ENCODE peak calls at places on chromosome 22, in six cellular contexts. E is brain microvascular endothelial cell, H is tibial nerve, R is upper lobe of right lung, G is uterus, Z is OCI-LY7. F is an unnamed sample.

GRCh38 chr22:48772286-48772907 is 1055.3 kb downstream of the BRD1 start:
- DNase-seq in E (no peak), H (no peak), R (no peak), G (no peak), Z (no peak), F (no peak)

GRCh38 chr22:29555065-29555644 is 1.6 kb upstream of the THOC5 start:
- DNase-seq in E (no peak), H (peak; percentile 50), R (no peak), G (no peak), Z (no peak), F (no peak)

GRCh38 chr22:26124991-26125725 is 44.1 kb upstream of the SEZ6L start:
- DNase-seq in E (no peak), H (no peak), R (no peak), G (no peak), Z (no peak), F (no peak)

GRCh38 chr22:48784701-48785503 is 1042.8 kb downstream of the BRD1 start:
- DNase-seq in E (no peak), H (no peak), R (no peak), G (no peak), Z (no peak), F (no peak)

GRCh38 chr22:19152942-19153883 is 3.1 kb upstream of the GSC2 start:
- DNase-seq in E (no peak), H (no peak), R (no peak), G (no peak), Z (no peak), F (no peak)

GRCh38 chr22:40524392-40525249 is 111.9 kb downstream of the MRTFA start:
- DNase-seq in E (no peak), H (no peak), R (no peak), G (no peak), Z (peak; percentile 39), F (no peak)

GRCh38 chr22:38953577-38954413 is 3.6 kb upstream of the APOBEC3A start:
- DNase-seq in E (no peak), H (no peak), R (no peak), G (no peak), Z (no peak), F (no peak)

GRCh38 chr22:19868773-19869471 is 14.2 kb upstream of the GNB1L start:
- DNase-seq in E (no peak), H (peak; percentile 51), R (peak; percentile 48), G (peak; percentile 12), Z (no peak), F (no peak)

GRCh38 chr22:35542157-35542971 is 1.7 kb downstream of the RASD2 start:
- DNase-seq in E (no peak), H (no peak), R (no peak), G (no peak), Z (no peak), F (no peak)

GRCh38 chr22:31504282-31504681 is 7.9 kb downstream of the SFI1 start:
- DNase-seq in E (no peak), H (no peak), R (no peak), G (no peak), Z (no peak), F (no peak)

GRCh38 chr22:38316340-38317236 is 645 bp downstream of the CSNK1E start:
- DNase-seq in E (no peak), H (peak; percentile 56), R (peak; percentile 89), G (peak; percentile 78), Z (peak; percentile 54), F (peak; percentile 82)

GRCh38 chr22:42439021-42439420 is 6.8 kb upstream of the NFAM1 start:
- DNase-seq in E (no peak), H (no peak), R (no peak), G (no peak), Z (no peak), F (no peak)

GRCh38 chr22:49638788-49639187 is 188.9 kb downstream of the BRD1 start:
- DNase-seq in E (peak; percentile 5), H (no peak), R (no peak), G (no peak), Z (no peak), F (no peak)

GRCh38 chr22:24181088-24181995 is at the start of gene SUSD2:
- DNase-seq in E (no peak), H (no peak), R (peak; percentile 85), G (no peak), Z (no peak), F (no peak)

GRCh38 chr22:25404923-25405853 is 159.3 kb upstream of the GRK3 start:
- DNase-seq in E (peak; percentile 31), H (peak; percentile 54), R (peak; percentile 92), G (peak; percentile 73), Z (peak; percentile 77), F (peak; percentile 47)

DNA sequence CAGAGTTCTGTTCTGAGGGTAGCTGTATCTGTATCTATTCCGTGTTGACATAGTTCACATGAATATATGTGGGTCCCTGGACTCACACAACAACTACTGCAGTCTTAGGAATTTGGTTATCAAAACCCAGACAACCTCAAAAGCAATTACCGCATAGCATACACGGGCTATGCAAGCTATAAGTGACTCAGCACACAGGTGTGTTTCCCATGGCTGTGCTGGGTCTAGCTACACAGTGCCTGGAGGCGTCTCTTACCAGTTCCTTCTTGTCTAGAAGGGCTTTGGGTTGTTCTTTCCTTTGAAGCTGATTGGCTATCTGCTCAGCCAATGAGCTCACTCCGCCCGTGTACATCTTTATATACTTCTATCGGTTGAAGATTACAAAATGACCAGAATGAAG is 98.2 kb upstream of the BID start:
- DNase-seq in E (no peak), H (no peak), R (no peak), G (no peak), Z (no peak), F (no peak)
- H3K27ac ChIP-seq in E (no peak overlapping the region), H (no peak overlapping the region), R (no peak overlapping the region), G (no peak overlapping the region), Z (no peak overlapping the region), F (peak overlapping the region; percentile 15)

GRCh38 chr22:43535336-43535735 is 123.5 kb downstream of the MPPED1 start:
- DNase-seq in E (no peak), H (no peak), R (peak; percentile 28), G (no peak), Z (no peak), F (no peak)
- H3K27ac ChIP-seq in E (no peak overlapping the region), H (no peak overlapping the region), R (no peak overlapping the region), G (no peak overlapping the region), Z (no peak overlapping the region), F (no peak overlapping the region)

DNA sequence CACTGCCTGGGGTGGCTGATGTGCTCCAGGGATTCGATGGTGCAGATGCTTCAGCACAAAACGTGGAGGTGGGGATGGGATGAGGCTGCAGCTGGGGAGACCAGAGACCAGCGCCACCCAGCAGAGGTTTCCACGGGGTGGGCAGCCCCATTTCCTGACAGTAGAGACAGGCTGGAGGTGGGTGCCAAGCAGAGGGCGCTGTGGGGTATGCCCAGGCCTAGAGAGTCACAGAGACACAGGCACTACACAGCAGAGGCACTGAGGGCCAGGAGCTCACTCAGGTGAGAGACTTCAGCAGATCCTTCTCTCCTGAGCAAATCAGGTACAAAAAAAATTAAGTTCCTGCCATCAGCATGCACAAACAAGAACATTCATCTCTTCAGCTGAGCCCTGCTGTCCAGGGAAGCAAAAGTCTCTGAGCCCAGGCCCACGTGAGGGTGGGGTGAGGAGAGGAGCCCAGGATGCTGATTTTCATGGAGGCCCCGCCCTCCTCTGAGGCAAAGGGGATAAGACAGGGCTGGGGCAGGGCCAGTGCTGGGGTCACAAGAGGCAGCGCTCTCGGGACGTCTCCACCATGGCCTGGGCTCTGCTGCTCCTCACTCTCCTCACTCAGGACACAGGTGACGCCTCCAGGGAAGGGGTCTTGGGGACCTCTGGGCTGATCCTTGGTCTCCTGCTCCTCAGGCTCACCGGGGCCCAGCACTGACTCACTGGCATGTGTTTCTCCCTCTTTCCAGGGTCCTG is 53.1 kb downstream of the GGTLC2 start:
- DNase-seq in E (no peak), H (no peak), R (no peak), G (no peak), Z (no peak), F (no peak)
- H3K27ac ChIP-seq in E (no peak overlapping the region), H (no peak overlapping the region), R (no peak overlapping the region), G (no peak overlapping the region), Z (peak overlapping the region; percentile 44), F (no peak overlapping the region)

DNA sequence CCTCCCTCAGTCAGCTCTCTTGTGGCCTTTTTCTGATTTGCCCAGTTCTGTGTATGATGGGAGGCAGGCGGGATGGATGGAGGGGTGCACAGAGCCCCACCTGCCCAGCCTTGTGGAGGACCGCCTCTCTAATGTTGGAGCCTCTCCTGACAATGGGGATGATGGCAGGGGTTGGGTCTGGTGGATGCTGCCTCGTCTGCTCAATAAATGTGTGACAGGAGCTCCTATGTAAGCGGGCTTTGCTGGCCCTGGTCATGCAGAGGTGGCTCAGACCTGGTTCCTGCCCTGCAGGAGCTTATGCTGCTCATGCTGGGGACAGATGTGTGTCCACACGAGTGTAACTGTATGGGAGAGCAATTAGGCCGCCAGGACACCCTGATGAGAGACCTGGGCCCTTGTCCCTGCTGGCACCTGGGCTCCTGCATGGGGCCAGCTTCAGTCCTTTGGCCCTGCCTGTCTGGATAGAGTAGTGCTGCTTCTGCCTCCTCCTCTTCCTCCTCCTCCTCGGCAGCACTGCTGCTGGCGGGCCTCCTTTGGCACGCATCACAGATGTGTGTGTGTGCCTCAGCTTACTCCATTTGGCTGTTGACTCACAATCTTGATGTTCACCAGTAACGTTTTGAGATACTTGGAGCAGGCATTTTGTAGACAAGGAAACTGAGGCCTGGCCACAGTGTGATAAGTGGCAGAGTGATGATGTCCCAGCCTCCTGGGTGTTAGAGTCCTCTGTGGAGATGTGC is 131.0 kb downstream of the TBC1D22A start:
- DNase-seq in E (no peak), H (no peak), R (peak; percentile 31), G (no peak), Z (no peak), F (no peak)
- H3K27ac ChIP-seq in E (no peak overlapping the region), H (peak overlapping the region; percentile 76), R (no peak overlapping the region), G (no peak overlapping the region), Z (no peak overlapping the region), F (no peak overlapping the region)

DNA sequence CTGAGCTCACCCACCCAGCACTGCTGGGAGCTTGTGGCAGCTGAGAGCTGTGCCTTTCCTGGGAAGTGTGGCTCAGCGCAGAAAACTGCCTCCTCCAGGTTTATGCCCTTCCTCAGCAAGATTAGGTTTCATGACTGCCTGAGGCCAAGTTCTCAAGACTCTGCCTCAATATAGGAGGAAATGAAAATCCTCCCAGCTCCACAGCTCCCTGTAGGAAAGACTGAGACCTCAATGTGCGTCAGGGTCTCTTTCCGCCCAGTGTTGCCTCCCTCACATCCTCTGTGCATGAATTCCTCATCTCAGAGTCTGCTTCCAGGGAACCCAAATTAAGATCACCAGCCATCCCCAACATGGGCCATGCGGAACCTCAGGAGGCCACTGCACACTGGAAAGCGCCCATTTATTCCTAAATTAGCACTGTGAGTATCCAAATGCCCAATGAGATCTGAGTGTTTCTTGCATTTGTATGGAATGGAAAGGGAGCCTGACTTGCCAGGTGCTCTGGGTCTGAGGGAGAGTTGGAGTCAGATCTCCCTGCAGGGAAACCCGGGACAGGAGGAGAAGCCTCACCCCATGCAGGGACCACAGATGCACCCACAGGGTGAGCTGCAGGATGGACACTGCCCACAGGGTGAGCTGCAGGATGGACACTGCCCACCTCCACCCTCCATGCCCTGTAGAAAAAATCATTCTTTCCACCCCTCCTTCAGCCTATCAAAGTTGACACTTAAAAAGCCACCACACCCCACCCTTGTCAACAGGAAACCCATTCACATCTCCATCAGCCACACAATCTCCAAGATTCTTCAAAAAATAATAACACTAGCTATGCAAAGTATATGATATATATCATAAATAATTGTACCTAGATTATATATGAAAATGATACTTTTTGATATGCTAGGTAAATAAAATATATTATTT is 97.4 kb upstream of the IGLL5 start:
- DNase-seq in E (no peak), H (no peak), R (no peak), G (no peak), Z (no peak), F (no peak)
- H3K27ac ChIP-seq in E (no peak overlapping the region), H (no peak overlapping the region), R (no peak overlapping the region), G (no peak overlapping the region), Z (no peak overlapping the region), F (no peak overlapping the region)

F was measured in substantia nigra.